ENCODE peak calls at places on chromosomes 11 and 22, in six cellular contexts. T, X, A, M, P and F are unnamed samples.

GRCh38 chr22:27804683-27805297 is 3.2 kb upstream of the MN1 start:
- DNase-seq in A (no peak), M (peak), T (no peak), X (peak), P (peak), F (peak)

GRCh38 chr22:36564422-36565151 is 35.6 kb upstream of the EIF3D start:
- DNase-seq in A (no peak), T (no peak), P (no peak), X (no peak), M (no peak), F (no peak)

GRCh38 chr22:21045585-21046294 is at the start of gene LRRC74B:
- DNase-seq in P (peak), A (peak), T (peak), X (peak), M (peak), F (peak)

GRCh38 chr11:84358034-84358433 is 1071.9 kb upstream of the CCDC90B start:
- DNase-seq in T (no peak), X (no peak), P (no peak), A (no peak), M (no peak), F (no peak)

GRCh38 chr11:29781268-29781667 is 235.6 kb downstream of the KCNA4 start:
- DNase-seq in T (no peak), M (no peak), X (no peak), P (no peak), A (no peak), F (peak)

GRCh38 chr11:12167098-12167999 is 57.0 kb downstream of the MICAL2 start:
- DNase-seq in P (peak), T (no peak), M (peak), X (peak), A (no peak), F (peak)

GRCh38 chr11:32310218-32310601 is 125.1 kb downstream of the WT1 start:
- DNase-seq in P (no peak), X (no peak), M (peak), T (no peak), A (peak), F (no peak)

GRCh38 chr11:72233056-72233772 is 8.6 kb downstream of the INPPL1 start:
- DNase-seq in P (no peak), T (no peak), M (no peak), A (no peak), X (no peak), F (no peak)

GRCh38 chr11:45815747-45816146 is 10.8 kb downstream of the SLC35C1 start:
- DNase-seq in X (peak), M (peak), P (no peak), A (no peak), T (no peak), F (peak)

GRCh38 chr22:47127441-47127871 is 365.0 kb downstream of the TBC1D22A start:
- DNase-seq in M (no peak), A (peak), P (no peak), T (no peak), X (no peak), F (no peak)

GRCh38 chr11:62841361-62842170 is 2.2 kb upstream of the WDR74 start:
- DNase-seq in A (peak), T (peak), X (peak), P (peak), M (peak), F (peak)

GRCh38 chr11:114343493-114343892 is 47.3 kb downstream of the NNMT start:
- DNase-seq in T (no peak), M (no peak), P (no peak), A (no peak), X (no peak), F (no peak)

GRCh38 chr11:114346709-114347141 is 50.5 kb downstream of the NNMT start:
- DNase-seq in A (no peak), X (no peak), P (no peak), M (no peak), T (no peak), F (no peak)

GRCh38 chr11:114343020-114343419 is 46.8 kb downstream of the NNMT start:
- DNase-seq in M (no peak), P (no peak), A (no peak), X (no peak), T (peak), F (no peak)

GRCh38 chr11:114344494-114344893 is 48.3 kb downstream of the NNMT start:
- DNase-seq in P (no peak), M (no peak), X (no peak), A (no peak), T (no peak), F (no peak)

DNA sequence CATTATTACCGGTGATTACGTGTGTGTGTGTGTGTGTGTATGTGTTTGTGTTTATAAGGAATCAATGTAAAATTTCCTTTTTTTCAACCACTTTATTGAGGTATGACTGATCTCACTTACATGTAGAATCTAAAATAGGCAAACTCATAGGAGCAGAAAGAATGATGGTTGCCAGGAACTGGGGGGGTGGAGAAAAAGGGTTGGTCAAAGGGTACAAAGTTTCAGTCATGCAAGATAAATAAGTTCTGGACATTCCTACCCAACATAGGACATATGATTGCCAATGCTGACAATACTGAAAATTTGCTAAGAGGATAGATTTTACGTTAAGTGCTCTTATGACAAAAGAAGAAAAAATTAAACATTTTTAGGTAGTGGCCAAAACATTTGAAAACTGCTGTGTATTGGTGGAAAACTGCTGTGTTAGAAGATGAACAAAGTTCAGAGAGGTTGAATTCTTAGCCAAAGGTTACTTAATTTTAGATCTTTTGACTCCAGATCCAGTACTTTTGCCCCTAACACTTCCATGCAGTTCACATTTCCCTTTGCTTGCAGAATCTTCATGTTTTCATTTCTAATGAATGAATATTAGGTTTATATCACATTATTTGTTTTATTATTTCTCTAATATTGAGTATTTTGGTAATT is 49.5 kb downstream of the NNMT start:
- DNase-seq in P (no peak), M (no peak), T (no peak), X (no peak), A (no peak), F (no peak)
- H3K4me3 ChIP-seq in P (no peak), M (no peak), T (no peak), X (no peak), A (no peak), F (no peak)

GRCh38 chr11:2271327-2272240 is 1.2 kb upstream of the ASCL2 start:
- DNase-seq in T (peak), A (no peak), P (no peak), M (no peak), X (no peak), F (no peak)
- H3K4me3 ChIP-seq in T (no peak), A (peak), P (no peak), M (no peak), X (no peak), F (no peak)

DNA sequence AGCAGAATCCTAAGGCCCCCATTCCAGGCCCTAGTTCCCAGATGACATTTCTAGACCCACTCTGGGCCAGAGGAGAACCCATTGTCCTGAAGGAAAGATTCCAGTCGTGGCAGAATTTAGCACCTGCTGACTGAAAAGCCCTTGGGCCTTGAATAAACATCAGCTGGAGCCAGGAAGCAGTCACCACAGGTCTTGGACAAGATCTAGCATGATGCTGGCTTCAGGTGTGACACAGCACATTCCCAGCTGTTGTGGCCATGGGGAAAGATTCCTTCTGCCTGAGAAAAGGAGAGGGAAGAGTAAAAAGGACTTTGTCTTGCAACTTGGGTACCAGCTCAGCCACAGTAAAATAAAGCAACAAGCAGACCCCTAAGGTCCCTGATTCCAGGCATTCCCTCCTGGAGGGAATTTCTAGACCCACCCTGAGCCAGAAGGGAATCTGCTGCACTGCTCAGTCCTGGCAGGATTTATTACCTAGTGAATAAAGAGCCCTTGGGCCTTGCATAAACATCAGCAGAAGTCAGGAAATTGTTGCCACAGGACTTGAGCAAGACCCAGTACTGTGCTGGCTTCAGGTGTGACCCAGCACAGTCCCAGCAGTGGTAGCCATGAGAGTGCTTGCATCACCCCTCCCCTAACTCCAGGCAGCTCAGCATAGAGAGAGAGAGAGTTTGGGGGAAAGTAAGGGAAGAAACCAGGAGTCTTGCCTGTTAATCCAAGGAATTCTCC is 42.5 kb upstream of the PAMR1 start:
- DNase-seq in A (peak), X (no peak), T (no peak), P (no peak), M (no peak), F (no peak)
- H3K4me3 ChIP-seq in A (no peak), X (no peak), T (no peak), P (no peak), M (no peak), F (no peak)

DNA sequence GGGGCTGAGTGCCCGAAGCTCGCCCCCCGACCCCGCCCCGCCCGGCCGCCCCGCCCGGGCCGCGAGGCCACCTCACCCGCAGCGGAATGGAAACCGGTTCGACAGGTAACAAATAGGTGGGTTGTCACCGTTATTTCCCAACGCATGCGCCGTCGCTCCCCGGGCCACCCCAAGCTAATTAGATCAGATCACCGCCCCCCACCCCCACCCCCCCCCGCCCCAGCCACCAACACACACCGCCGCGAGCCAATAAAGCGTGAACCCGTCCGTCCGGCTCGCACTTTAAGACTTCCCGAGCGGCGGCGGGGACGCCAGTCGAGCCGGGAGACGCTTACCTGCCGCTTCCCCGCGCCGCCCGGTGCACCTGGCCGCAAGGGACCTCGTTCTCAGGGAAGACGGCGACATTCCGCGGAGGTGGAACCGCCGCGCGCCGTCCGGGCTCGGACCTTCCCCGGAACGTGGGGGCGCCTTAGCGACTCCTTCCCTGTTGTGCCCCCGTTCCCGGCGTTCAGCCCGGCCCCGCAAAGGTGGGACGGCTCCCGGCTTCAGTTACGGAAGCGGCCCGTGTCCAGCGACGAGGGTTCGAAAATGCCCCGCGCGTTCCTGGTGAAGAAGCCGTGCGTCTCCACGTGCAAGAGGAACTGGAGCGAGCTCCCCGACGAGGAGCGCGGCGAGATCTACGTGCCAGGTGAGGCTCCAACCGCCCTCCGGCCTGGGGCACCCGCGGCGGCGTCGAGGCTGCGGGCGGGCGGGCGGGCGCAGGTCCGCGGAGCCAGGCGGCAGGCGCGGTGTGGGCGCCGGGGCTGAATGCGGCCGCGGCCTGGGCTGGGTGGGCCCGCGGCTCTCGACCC is at the start of gene OVOL1:
- DNase-seq in T (no peak), P (peak), A (peak), M (no peak), X (no peak), F (no peak)
- H3K4me3 ChIP-seq in T (peak), P (peak), A (peak), M (no peak), X (peak), F (peak)

DNA sequence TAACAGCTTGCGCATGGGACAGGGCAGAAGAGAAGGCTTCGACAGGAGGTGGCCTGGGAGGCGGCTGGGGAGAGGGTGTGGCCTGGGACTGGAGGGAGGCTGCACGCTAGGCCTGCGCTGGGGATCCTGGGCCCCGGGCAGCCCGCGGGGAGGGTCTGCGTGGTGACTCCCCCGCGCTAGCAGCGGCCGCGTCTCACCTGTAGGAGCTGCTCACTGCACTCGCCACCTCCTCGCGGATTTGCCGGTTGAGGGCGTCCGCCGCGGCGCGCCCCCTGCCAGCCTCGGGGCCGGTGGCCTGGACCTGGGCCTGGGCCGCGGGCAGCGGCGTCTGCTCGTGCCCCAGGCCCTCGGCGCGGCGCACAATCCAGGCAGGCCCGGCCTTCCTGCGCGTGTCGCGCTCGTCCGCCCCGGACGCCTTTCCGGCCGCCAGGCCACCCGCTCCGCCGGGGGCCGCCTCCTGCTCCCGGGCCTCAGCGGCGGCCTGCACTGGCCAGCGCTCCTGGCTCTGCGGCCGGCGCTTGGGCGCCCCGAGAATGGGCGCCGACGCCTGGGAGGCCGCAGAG is 1.5 kb downstream of the MAP6 start:
- DNase-seq in T (no peak), X (peak), M (no peak), P (peak), A (peak), F (peak)
- H3K4me3 ChIP-seq in T (peak), X (peak), M (peak), P (peak), A (peak), F (peak)

GRCh38 chr11:67117176-67117575 is 1.9 kb upstream of the KDM2A start:
- DNase-seq in P (no peak), X (no peak), M (no peak), T (no peak), A (no peak), F (no peak)

GRCh38 chr11:67118801-67119576 is at the start of gene KDM2A:
- DNase-seq in A (peak), X (peak), T (peak), M (peak), P (peak), F (peak)

GRCh38 chr11:67119577-67120391 is 721 bp downstream of the KDM2A start:
- DNase-seq in T (no peak), P (peak), X (peak), M (no peak), A (peak), F (peak)

GRCh38 chr11:67118059-67118766 is 850 bp upstream of the KDM2A start:
- DNase-seq in P (peak), T (no peak), X (peak), A (peak), M (no peak), F (peak)

DNA sequence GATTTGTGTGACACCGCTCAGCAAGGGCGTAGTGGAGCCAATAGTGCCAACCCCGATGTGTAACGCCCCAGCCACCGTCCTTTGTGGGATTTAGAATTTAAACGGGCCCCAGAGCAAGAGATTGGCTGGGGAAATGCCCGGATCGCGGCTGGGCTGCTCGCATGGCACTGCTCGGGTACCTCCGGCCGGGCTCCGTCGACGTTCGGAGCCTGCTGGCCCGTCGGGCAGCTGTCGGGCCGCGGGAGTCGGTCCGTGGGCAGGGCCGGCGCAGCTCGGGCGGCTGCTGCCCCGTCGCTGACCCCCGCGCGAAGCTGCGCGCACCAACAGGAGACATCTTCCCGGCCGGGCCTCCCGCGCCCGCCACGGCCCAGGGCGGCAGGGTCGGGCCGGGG is 1.4 kb upstream of the KDM2A start:
- DNase-seq in M (no peak), P (peak), X (no peak), A (peak), T (no peak), F (peak)
- H3K4me3 ChIP-seq in M (no peak), P (peak), X (no peak), A (peak), T (peak), F (no peak)

DNA sequence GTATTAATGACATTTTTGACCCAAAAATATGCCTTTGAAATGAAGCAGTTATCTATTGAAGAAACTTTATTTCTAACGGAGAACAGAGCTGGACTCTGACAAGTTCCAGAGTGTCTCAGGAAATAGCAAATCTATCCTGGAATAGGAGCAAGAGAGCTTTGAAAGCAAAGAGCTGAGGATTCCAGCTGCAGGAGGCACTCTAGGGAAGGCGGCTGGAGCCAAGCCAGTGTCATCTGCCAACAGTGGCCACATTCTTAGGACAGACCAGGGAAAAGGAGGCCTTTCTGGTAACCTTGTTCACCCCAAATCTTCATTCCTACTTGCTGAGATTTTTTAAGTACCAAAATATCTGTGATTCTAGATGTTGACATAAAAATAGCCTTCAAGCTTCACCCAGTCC is 493.5 kb upstream of the B3GAT1 start:
- DNase-seq in M (no peak), X (no peak), T (peak), P (no peak), A (no peak), F (no peak)
- H3K4me3 ChIP-seq in M (no peak), X (no peak), T (no peak), P (no peak), A (no peak), F (no peak)

GRCh38 chr22:29022101-29022817 is 39.4 kb downstream of the C22orf31 start:
- DNase-seq in T (no peak), P (no peak), A (no peak), M (no peak), X (no peak), F (no peak)
- H3K4me3 ChIP-seq in T (no peak), P (no peak), A (no peak), M (no peak), X (no peak), F (no peak)

GRCh38 chr11:111367411-111368284 is 11.4 kb downstream of the POU2AF1 start:
- DNase-seq in P (peak), X (no peak), A (no peak), M (no peak), T (no peak), F (no peak)
- H3K4me3 ChIP-seq in P (no peak), X (no peak), A (no peak), M (no peak), T (no peak), F (no peak)